ENCODE peak calls at places on chromosomes 7 and 10, in ten cellular contexts. L, Z, E, W, K, Y, V, O, G and F are unnamed samples.

GRCh38 chr7:14834888-14835287 is 67.7 kb downstream of the DGKB start:
- DNase-seq in L (no peak), Z (no peak), E (peak), W (peak), K (no peak), Y (no peak), V (no peak), O (peak), G (no peak), F (no peak)

GRCh38 chr7:16035392-16035791 is 348.9 kb upstream of the MEOX2 start:
- DNase-seq in L (no peak), Z (no peak), E (no peak), W (no peak), K (no peak), Y (no peak), V (no peak), O (no peak), G (no peak), F (no peak)

GRCh38 chr10:7789390-7789789 is 1.4 kb downstream of the ATP5F1C start:
- DNase-seq in L (no peak), Z (no peak), E (peak), W (peak), K (peak), Y (peak), V (no peak), O (peak), G (no peak), F (no peak)

GRCh38 chr7:50068850-50069551 is 24.0 kb downstream of the ZPBP start:
- DNase-seq in L (no peak), Z (no peak), E (peak), W (peak), K (peak), Y (peak), V (no peak), O (peak), G (peak), F (peak)

GRCh38 chr10:43683451-43684197 is 34.9 kb upstream of the ZNF32 start:
- DNase-seq in L (no peak), Z (no peak), E (peak), W (no peak), K (no peak), Y (peak), V (peak), O (peak), G (peak), F (no peak)

GRCh38 chr10:86668297-86669165 is at the start of gene LDB3:
- DNase-seq in L (peak), Z (no peak), E (peak), W (peak), K (peak), Y (peak), V (peak), O (peak), G (no peak), F (no peak)

GRCh38 chr7:158779061-158779992 is 50.0 kb downstream of the ESYT2 start:
- DNase-seq in L (no peak), Z (no peak), E (peak), W (peak), K (no peak), Y (no peak), V (no peak), O (no peak), G (no peak), F (no peak)

GRCh38 chr10:28179490-28180099 is 123.3 kb downstream of the MPP7 start:
- DNase-seq in L (no peak), Z (no peak), E (peak), W (peak), K (no peak), Y (peak), V (peak), O (peak), G (peak), F (peak)

GRCh38 chr7:88101769-88102168 is 118.1 kb downstream of the SRI start:
- DNase-seq in L (no peak), Z (no peak), E (no peak), W (no peak), K (no peak), Y (no peak), V (no peak), O (no peak), G (no peak), F (no peak)

GRCh38 chr10:78910021-78910420 is 158.7 kb upstream of the ZMIZ1 start:
- DNase-seq in L (no peak), Z (no peak), E (no peak), W (no peak), K (no peak), Y (no peak), V (no peak), O (no peak), G (no peak), F (no peak)

GRCh38 chr7:93981480-93981874 is 22.7 kb downstream of the BET1 start:
- DNase-seq in L (no peak), Z (no peak), E (no peak), W (no peak), K (no peak), Y (peak), V (peak), O (no peak), G (no peak), F (no peak)

GRCh38 chr10:97029271-97029670 is 156.5 kb downstream of the SLIT1 start:
- DNase-seq in L (no peak), Z (no peak), E (no peak), W (no peak), K (no peak), Y (no peak), V (no peak), O (no peak), G (no peak), F (no peak)

GRCh38 chr10:78552261-78552811 is 516.4 kb upstream of the ZMIZ1 start:
- DNase-seq in L (peak), Z (peak), E (peak), W (peak), K (peak), Y (peak), V (no peak), O (no peak), G (no peak), F (peak)

GRCh38 chr7:78529392-78529791 is 730.8 kb downstream of the PHTF2 start:
- DNase-seq in L (no peak), Z (no peak), E (no peak), W (no peak), K (no peak), Y (no peak), V (no peak), O (no peak), G (no peak), F (no peak)

GRCh38 chr7:77831481-77831880 is 32.9 kb downstream of the PHTF2 start:
- DNase-seq in L (no peak), Z (no peak), E (no peak), W (no peak), K (no peak), Y (no peak), V (no peak), O (no peak), G (no peak), F (no peak)

DNA sequence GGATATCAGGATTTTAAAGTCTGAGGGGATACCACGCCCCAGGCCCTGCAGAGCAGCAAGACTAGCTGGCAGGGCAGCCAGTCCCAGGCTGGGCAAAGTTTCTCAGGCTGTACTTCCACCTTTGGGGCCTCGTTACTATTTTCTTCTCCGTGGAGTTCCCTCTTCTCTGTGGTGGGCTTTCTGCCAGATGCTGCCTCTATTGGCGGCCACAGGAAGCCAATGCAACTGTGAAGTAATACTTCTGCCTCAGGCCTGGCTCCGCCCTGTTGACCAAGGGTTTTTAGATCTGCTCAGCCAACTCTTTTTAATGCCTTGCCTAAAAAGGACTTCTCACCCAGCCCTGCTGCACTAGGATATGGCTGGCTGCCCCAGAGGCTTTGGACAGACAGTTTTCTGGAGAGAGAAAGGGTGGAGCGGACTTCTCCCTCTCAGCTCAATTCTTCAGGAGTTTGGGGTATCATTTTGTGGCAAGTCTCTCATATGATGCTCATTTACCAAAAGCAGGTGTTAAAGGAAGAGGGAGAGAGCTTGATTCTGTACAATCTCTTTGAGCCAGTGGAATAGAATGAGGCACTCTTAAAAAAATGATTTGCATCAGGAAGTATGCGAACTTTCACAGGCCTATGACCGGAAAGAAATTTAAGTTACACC is 67.4 kb downstream of the HHEX start:
- DNase-seq in L (peak), Z (peak), E (peak), W (peak), K (peak), Y (peak), V (peak), O (peak), G (peak), F (peak)
- H3K4me3 ChIP-seq in L (peak), Z (no peak), E (no peak), W (no peak), K (no peak), Y (no peak), V (no peak), O (no peak), G (peak), F (no peak)

DNA sequence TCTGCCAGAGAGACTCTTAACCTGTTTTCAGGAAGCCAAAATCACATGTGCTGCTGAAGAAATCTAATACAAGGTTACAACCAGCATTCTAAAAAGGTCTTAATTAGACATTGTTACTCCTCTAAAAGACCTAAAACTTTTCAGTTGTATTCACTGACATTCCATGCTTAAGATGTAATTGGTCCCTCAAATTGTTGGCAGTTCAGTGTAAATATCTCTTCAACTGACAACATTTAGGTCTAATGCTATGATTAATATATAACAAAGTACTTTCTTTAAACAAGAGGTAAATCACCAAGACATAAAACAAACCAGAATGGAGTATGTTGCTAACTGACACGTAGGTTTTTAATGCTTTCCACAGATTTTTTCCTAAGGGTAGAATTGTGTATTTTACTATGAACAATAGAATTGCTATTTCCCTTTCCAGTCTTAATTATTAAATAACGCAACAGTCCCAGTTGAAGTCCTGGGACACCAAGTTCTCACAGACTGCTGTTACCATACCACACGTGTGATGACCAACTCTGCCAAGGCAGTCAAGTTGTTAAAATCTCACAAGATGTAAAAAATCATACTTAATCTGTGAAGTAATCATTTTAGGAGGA is 4.2 kb downstream of the JCAD start:
- DNase-seq in L (no peak), Z (no peak), E (peak), W (no peak), K (no peak), Y (no peak), V (no peak), O (peak), G (no peak), F (no peak)
- H3K4me3 ChIP-seq in L (peak), Z (no peak), E (no peak), W (no peak), K (peak), Y (no peak), V (no peak), O (no peak), G (no peak), F (no peak)

GRCh38 chr7:20144801-20145200 is 72.4 kb downstream of the MACC1 start:
- DNase-seq in L (no peak), Z (no peak), E (no peak), W (no peak), K (no peak), Y (no peak), V (no peak), O (no peak), G (no peak), F (no peak)

GRCh38 chr7:20152057-20152456 is 65.1 kb downstream of the MACC1 start:
- DNase-seq in L (no peak), Z (no peak), E (no peak), W (no peak), K (no peak), Y (no peak), V (no peak), O (no peak), G (no peak), F (no peak)

GRCh38 chr7:20141666-20142065 is 75.5 kb downstream of the MACC1 start:
- DNase-seq in L (no peak), Z (no peak), E (peak), W (peak), K (no peak), Y (peak), V (no peak), O (no peak), G (no peak), F (peak)

GRCh38 chr7:20140278-20141058 is 76.7 kb downstream of the MACC1 start:
- DNase-seq in L (no peak), Z (no peak), E (no peak), W (no peak), K (no peak), Y (no peak), V (no peak), O (no peak), G (no peak), F (no peak)

GRCh38 chr7:20146461-20146860 is 70.7 kb downstream of the MACC1 start:
- DNase-seq in L (no peak), Z (no peak), E (peak), W (peak), K (no peak), Y (no peak), V (no peak), O (no peak), G (no peak), F (no peak)
- H3K4me3 ChIP-seq in L (no peak), Z (no peak), E (no peak), W (no peak), K (no peak), Y (no peak), V (no peak), O (no peak), G (peak), F (no peak)

DNA sequence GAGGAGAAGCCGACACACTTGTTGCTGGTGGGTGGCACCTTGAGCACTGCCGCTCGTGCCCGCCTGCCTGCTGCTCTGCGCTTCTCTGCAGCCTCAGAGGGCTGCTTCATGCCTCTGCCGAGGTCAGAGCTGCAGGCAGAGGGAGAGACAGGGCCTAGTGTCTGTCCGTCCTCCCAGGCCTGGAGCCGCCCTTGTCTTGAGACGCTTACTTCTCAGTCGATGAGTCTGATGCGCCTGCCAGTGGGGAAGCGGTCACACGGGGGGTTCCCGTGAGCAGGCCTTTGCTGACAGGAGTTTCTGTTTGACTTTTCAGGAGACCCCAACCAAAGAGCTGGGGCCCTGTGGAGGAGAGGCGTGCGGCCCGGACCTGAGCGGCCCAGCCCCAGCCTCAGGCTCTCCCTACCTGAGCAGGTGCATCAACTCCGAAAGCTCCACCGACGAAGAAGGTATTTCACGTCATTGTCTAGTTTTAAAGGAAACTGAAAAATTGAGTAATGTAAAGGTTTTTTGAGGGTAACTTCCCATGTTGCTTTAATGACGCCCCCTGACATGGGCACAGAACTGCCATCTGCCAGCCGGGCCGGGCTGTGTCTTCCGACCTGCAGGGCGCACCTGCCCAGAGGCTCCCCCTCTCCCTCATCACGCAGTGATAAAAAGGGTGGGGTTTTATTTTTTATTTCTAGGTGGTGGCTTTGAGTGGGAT is 7.8 kb upstream of the BHLHA15 start:
- DNase-seq in L (no peak), Z (no peak), E (no peak), W (no peak), K (peak), Y (no peak), V (no peak), O (no peak), G (no peak), F (no peak)
- H3K4me3 ChIP-seq in L (no peak), Z (no peak), E (no peak), W (no peak), K (no peak), Y (no peak), V (no peak), O (no peak), G (no peak), F (no peak)

GRCh38 chr7:98539865-98540264 is 77.2 kb upstream of the NPTX2 start:
- DNase-seq in L (no peak), Z (no peak), E (no peak), W (no peak), K (no peak), Y (no peak), V (no peak), O (no peak), G (no peak), F (no peak)

GRCh38 chr7:98536803-98537202 is 80.3 kb upstream of the NPTX2 start:
- DNase-seq in L (no peak), Z (no peak), E (no peak), W (no peak), K (no peak), Y (no peak), V (no peak), O (no peak), G (no peak), F (no peak)

GRCh38 chr7:98541101-98541500 is 76.0 kb upstream of the NPTX2 start:
- DNase-seq in L (no peak), Z (no peak), E (no peak), W (no peak), K (no peak), Y (no peak), V (no peak), O (no peak), G (no peak), F (no peak)
- H3K4me3 ChIP-seq in L (no peak), Z (no peak), E (no peak), W (no peak), K (no peak), Y (no peak), V (no peak), O (no peak), G (no peak), F (no peak)

GRCh38 chr10:3292601-3293000 is 120.0 kb upstream of the PITRM1 start:
- DNase-seq in L (no peak), Z (no peak), E (no peak), W (no peak), K (no peak), Y (no peak), V (no peak), O (no peak), G (no peak), F (no peak)
- H3K4me3 ChIP-seq in L (no peak), Z (no peak), E (no peak), W (no peak), K (no peak), Y (no peak), V (no peak), O (no peak), G (no peak), F (no peak)

DNA sequence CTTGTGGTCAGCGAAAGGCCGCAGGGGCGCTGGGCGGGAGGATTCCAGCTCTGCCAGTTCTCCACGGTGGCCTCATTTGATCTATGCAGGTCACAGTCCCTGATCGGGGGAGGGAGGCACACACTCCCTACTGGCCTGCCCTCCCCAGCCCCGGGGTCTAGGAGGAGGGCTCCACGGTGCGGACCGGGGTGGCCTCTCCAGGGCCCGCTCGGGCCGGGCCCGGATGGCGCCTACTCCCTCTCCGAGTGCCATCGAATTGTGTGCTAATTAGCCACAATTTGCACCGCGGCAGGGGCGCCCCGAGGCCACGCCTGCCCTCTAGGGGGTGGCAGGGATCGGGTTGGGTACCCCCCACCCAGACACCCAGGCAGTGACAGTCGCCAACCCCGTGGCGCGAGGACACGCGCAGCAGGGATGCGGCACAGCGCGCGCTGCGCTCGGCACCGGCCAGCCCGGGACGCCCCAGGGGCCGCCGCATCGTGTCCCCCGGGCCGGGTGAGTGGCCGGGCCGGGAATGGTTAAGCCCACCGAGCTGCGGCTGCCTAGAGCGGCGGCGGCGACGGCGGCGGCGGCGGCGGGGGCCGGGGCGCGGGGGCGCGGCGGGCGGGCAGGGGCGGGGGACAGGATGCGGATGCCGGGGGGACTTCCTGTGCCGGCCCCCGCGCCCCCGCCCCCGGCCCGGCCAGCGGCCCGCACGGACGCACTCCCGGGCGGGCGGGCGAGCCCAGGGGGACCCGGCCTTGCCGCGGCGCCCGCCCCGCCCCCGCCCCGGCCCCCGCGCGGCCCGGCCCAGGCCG is at the start of gene ZNF853:
- DNase-seq in L (no peak), Z (no peak), E (no peak), W (no peak), K (no peak), Y (peak), V (peak), O (no peak), G (no peak), F (no peak)
- H3K4me3 ChIP-seq in L (peak), Z (peak), E (peak), W (peak), K (peak), Y (peak), V (peak), O (peak), G (no peak), F (peak)